ENCODE peak calls at places on chromosome 21, in six cellular contexts. Q is activated CD4-positive, alpha-beta T cell treated with anti-CD3 and anti-CD28 coated beads, Interleukin-2, amount 50 U/mL, for 1 hour; K is caudate nucleus; L is HEK293T; S is right cardiac atrium; M is HTR-8/SVneo. G is an unnamed sample.
A peak's percentile ranks its signal among the peaks of the same experiment; 100 is the strongest.

GRCh38 chr21:45615145-45615711 is 28.3 kb upstream of the PCBP3 start:
- DNase-seq in Q (peak; percentile 94), K (no peak), L (no peak), S (peak; percentile 40), M (no peak), G (peak; percentile 62)

GRCh38 chr21:26148071-26148470 is 22.5 kb downstream of the APP start:
- DNase-seq in Q (no peak), K (no peak), L (no peak), S (peak; percentile 54), M (peak; percentile 54), G (no peak)

GRCh38 chr21:41868062-41868710 is 11.0 kb downstream of the PRDM15 start:
- DNase-seq in Q (no peak), K (no peak), L (no peak), S (no peak), M (no peak), G (no peak)

GRCh38 chr21:14533555-14534400 is 12.3 kb downstream of the SAMSN1 start:
- DNase-seq in Q (no peak), K (no peak), L (no peak), S (no peak), M (peak; percentile 36), G (no peak)

GRCh38 chr21:29231781-29232548 is 66.8 kb upstream of the BACH1 start:
- DNase-seq in Q (no peak), K (no peak), L (no peak), S (no peak), M (no peak), G (no peak)

GRCh38 chr21:45977396-45977795 is 4.2 kb upstream of the COL6A1 start:
- DNase-seq in Q (no peak), K (no peak), L (no peak), S (peak; percentile 76), M (no peak), G (no peak)

GRCh38 chr21:38993561-38993960 is 187.8 kb downstream of the ETS2 start:
- DNase-seq in Q (no peak), K (no peak), L (no peak), S (peak; percentile 74), M (peak; percentile 79), G (no peak)

GRCh38 chr21:15077529-15077928 is 12.7 kb upstream of the NRIP1 start:
- DNase-seq in Q (no peak), K (no peak), L (no peak), S (no peak), M (no peak), G (peak; percentile 38)

GRCh38 chr21:44762221-44763049 is 39.2 kb downstream of the UBE2G2 start:
- DNase-seq in Q (no peak), K (no peak), L (no peak), S (no peak), M (no peak), G (no peak)

GRCh38 chr21:27564684-27565280 is 597.9 kb upstream of the ADAMTS5 start:
- DNase-seq in Q (no peak), K (peak; percentile 8), L (peak; percentile 30), S (peak; percentile 61), M (peak; percentile 33), G (no peak)

GRCh38 chr21:26115346-26115745 is 55.2 kb downstream of the APP start:
- DNase-seq in Q (no peak), K (no peak), L (no peak), S (peak; percentile 58), M (no peak), G (no peak)

GRCh38 chr21:37248298-37248697 is 18.8 kb downstream of the VPS26C start:
- DNase-seq in Q (no peak), K (no peak), L (no peak), S (no peak), M (no peak), G (no peak)

GRCh38 chr21:33299181-33299752 is 25.5 kb upstream of the IFNAR1 start:
- DNase-seq in Q (peak; percentile 20), K (no peak), L (no peak), S (no peak), M (no peak), G (no peak)

GRCh38 chr21:31698461-31698860 is 33.5 kb downstream of the SCAF4 start:
- DNase-seq in Q (no peak), K (no peak), L (no peak), S (no peak), M (no peak), G (no peak)

GRCh38 chr21:31874817-31875216 is 2.0 kb downstream of the HUNK start:
- DNase-seq in Q (no peak), K (no peak), L (no peak), S (peak; percentile 62), M (no peak), G (no peak)

GRCh38 chr21:35503646-35504045 is 454.5 kb upstream of the RUNX1 start:
- DNase-seq in Q (no peak), K (no peak), L (no peak), S (no peak), M (no peak), G (no peak)

GRCh38 chr21:41166947-41167346 is 1.0 kb upstream of the BACE2 start:
- DNase-seq in Q (no peak), K (no peak), L (no peak), S (peak; percentile 80), M (no peak), G (no peak)

G was measured in NCI-H524 treated with DMSO at 0.1 percent for 48 hours.